ENCODE peak calls at places on chromosomes 3 and 15, in ten cellular contexts. One of them, this sample, is unnamed.
A peak's percentile ranks its signal among the peaks of the same experiment; 100 is the strongest.

GRCh38 chr3:59327324-59327939 is 277.6 kb upstream of the CFAP20DC start:
- DNase-seq in stimulated activated CD4-positive, alpha-beta T cell treated with anti-CD3 and anti-CD28 coated beads, Interleukin-1b, Interleukin-23, amount 100 ng/mL, for 24 hours: no peak
- DNase-seq in effector CD4-positive, alpha-beta T cell: no peak
- DNase-seq in NCI-H2029 treated with DMSO at 0.1 percent for 48 hours: no peak
- DNase-seq in cardiac fibroblast: peak; percentile 57
- DNase-seq in activated CD8-positive, alpha-beta memory T cell treated with anti-CD3 and anti-CD28 coated beads for 48 hours: no peak
- DNase-seq in Right ventricle myocardium superior: no peak
- DNase-seq in NCI-H345: no peak
- DNase-seq in amniotic epithelial cell: peak; percentile 55
- DNase-seq in activated effector memory CD4-positive, alpha-beta T cell treated with Interleukin-2 at 50 U/mL for 16 hours: no peak
- DNase-seq in this sample: no peak

GRCh38 chr3:147699175-147699838 is 290.1 kb downstream of the ZIC1 start:
- DNase-seq in NCI-H2029 treated with DMSO at 0.1 percent for 48 hours: no peak
- DNase-seq in activated effector memory CD4-positive, alpha-beta T cell treated with Interleukin-2 at 50 U/mL for 16 hours: no peak
- DNase-seq in Right ventricle myocardium superior: no peak
- DNase-seq in activated CD8-positive, alpha-beta memory T cell treated with anti-CD3 and anti-CD28 coated beads for 48 hours: no peak
- DNase-seq in cardiac fibroblast: peak; percentile 63
- DNase-seq in stimulated activated CD4-positive, alpha-beta T cell treated with anti-CD3 and anti-CD28 coated beads, Interleukin-1b, Interleukin-23, amount 100 ng/mL, for 24 hours: no peak
- DNase-seq in amniotic epithelial cell: peak; percentile 57
- DNase-seq in effector CD4-positive, alpha-beta T cell: no peak
- DNase-seq in NCI-H345: no peak
- DNase-seq in this sample: no peak

GRCh38 chr15:37109952-37110630 is 9.7 kb upstream of the MEIS2 start:
- DNase-seq in activated CD8-positive, alpha-beta memory T cell treated with anti-CD3 and anti-CD28 coated beads for 48 hours: no peak
- DNase-seq in NCI-H345: no peak
- DNase-seq in effector CD4-positive, alpha-beta T cell: no peak
- DNase-seq in cardiac fibroblast: peak; percentile 47
- DNase-seq in Right ventricle myocardium superior: peak; percentile 74
- DNase-seq in stimulated activated CD4-positive, alpha-beta T cell treated with anti-CD3 and anti-CD28 coated beads, Interleukin-1b, Interleukin-23, amount 100 ng/mL, for 24 hours: no peak
- DNase-seq in NCI-H2029 treated with DMSO at 0.1 percent for 48 hours: no peak
- DNase-seq in amniotic epithelial cell: peak; percentile 54
- DNase-seq in activated effector memory CD4-positive, alpha-beta T cell treated with Interleukin-2 at 50 U/mL for 16 hours: no peak
- DNase-seq in this sample: no peak

GRCh38 chr15:80660114-80660513 is 35.0 kb upstream of the ABHD17C start:
- DNase-seq in NCI-H2029 treated with DMSO at 0.1 percent for 48 hours: no peak
- DNase-seq in NCI-H345: no peak
- DNase-seq in effector CD4-positive, alpha-beta T cell: no peak
- DNase-seq in activated CD8-positive, alpha-beta memory T cell treated with anti-CD3 and anti-CD28 coated beads for 48 hours: no peak
- DNase-seq in amniotic epithelial cell: no peak
- DNase-seq in cardiac fibroblast: peak; percentile 49
- DNase-seq in stimulated activated CD4-positive, alpha-beta T cell treated with anti-CD3 and anti-CD28 coated beads, Interleukin-1b, Interleukin-23, amount 100 ng/mL, for 24 hours: no peak
- DNase-seq in Right ventricle myocardium superior: no peak
- DNase-seq in activated effector memory CD4-positive, alpha-beta T cell treated with Interleukin-2 at 50 U/mL for 16 hours: no peak
- DNase-seq in this sample: no peak

GRCh38 chr3:129521702-129522101 is 6.7 kb upstream of the RHO start:
- DNase-seq in activated CD8-positive, alpha-beta memory T cell treated with anti-CD3 and anti-CD28 coated beads for 48 hours: no peak
- DNase-seq in cardiac fibroblast: no peak
- DNase-seq in stimulated activated CD4-positive, alpha-beta T cell treated with anti-CD3 and anti-CD28 coated beads, Interleukin-1b, Interleukin-23, amount 100 ng/mL, for 24 hours: no peak
- DNase-seq in activated effector memory CD4-positive, alpha-beta T cell treated with Interleukin-2 at 50 U/mL for 16 hours: no peak
- DNase-seq in effector CD4-positive, alpha-beta T cell: no peak
- DNase-seq in NCI-H345: no peak
- DNase-seq in amniotic epithelial cell: no peak
- DNase-seq in Right ventricle myocardium superior: no peak
- DNase-seq in NCI-H2029 treated with DMSO at 0.1 percent for 48 hours: no peak
- DNase-seq in this sample: no peak

GRCh38 chr15:67091966-67092677 is 26.7 kb downstream of the SMAD3 start:
- DNase-seq in effector CD4-positive, alpha-beta T cell: no peak
- DNase-seq in amniotic epithelial cell: no peak
- DNase-seq in cardiac fibroblast: no peak
- DNase-seq in activated CD8-positive, alpha-beta memory T cell treated with anti-CD3 and anti-CD28 coated beads for 48 hours: no peak
- DNase-seq in NCI-H2029 treated with DMSO at 0.1 percent for 48 hours: no peak
- DNase-seq in stimulated activated CD4-positive, alpha-beta T cell treated with anti-CD3 and anti-CD28 coated beads, Interleukin-1b, Interleukin-23, amount 100 ng/mL, for 24 hours: no peak
- DNase-seq in NCI-H345: peak; percentile 10
- DNase-seq in Right ventricle myocardium superior: peak; percentile 52
- DNase-seq in activated effector memory CD4-positive, alpha-beta T cell treated with Interleukin-2 at 50 U/mL for 16 hours: no peak
- DNase-seq in this sample: no peak

GRCh38 chr15:101275018-101275417 is 2.3 kb downstream of the SELENOS start:
- DNase-seq in effector CD4-positive, alpha-beta T cell: no peak
- DNase-seq in NCI-H2029 treated with DMSO at 0.1 percent for 48 hours: no peak
- DNase-seq in amniotic epithelial cell: no peak
- DNase-seq in activated effector memory CD4-positive, alpha-beta T cell treated with Interleukin-2 at 50 U/mL for 16 hours: no peak
- DNase-seq in NCI-H345: no peak
- DNase-seq in cardiac fibroblast: no peak
- DNase-seq in stimulated activated CD4-positive, alpha-beta T cell treated with anti-CD3 and anti-CD28 coated beads, Interleukin-1b, Interleukin-23, amount 100 ng/mL, for 24 hours: no peak
- DNase-seq in Right ventricle myocardium superior: no peak
- DNase-seq in activated CD8-positive, alpha-beta memory T cell treated with anti-CD3 and anti-CD28 coated beads for 48 hours: no peak
- DNase-seq in this sample: no peak

GRCh38 chr3:23712095-23712494 is 93.7 kb upstream of the UBE2E1 start:
- DNase-seq in Right ventricle myocardium superior: no peak
- DNase-seq in NCI-H2029 treated with DMSO at 0.1 percent for 48 hours: no peak
- DNase-seq in amniotic epithelial cell: no peak
- DNase-seq in cardiac fibroblast: peak; percentile 8
- DNase-seq in stimulated activated CD4-positive, alpha-beta T cell treated with anti-CD3 and anti-CD28 coated beads, Interleukin-1b, Interleukin-23, amount 100 ng/mL, for 24 hours: no peak
- DNase-seq in activated CD8-positive, alpha-beta memory T cell treated with anti-CD3 and anti-CD28 coated beads for 48 hours: no peak
- DNase-seq in activated effector memory CD4-positive, alpha-beta T cell treated with Interleukin-2 at 50 U/mL for 16 hours: no peak
- DNase-seq in effector CD4-positive, alpha-beta T cell: no peak
- DNase-seq in NCI-H345: no peak
- DNase-seq in this sample: no peak

GRCh38 chr3:141050913-141051632 is at the start of gene SPSB4:
- DNase-seq in cardiac fibroblast: peak; percentile 27
- DNase-seq in NCI-H345: peak; percentile 12
- DNase-seq in amniotic epithelial cell: no peak
- DNase-seq in NCI-H2029 treated with DMSO at 0.1 percent for 48 hours: peak; percentile 12
- DNase-seq in stimulated activated CD4-positive, alpha-beta T cell treated with anti-CD3 and anti-CD28 coated beads, Interleukin-1b, Interleukin-23, amount 100 ng/mL, for 24 hours: no peak
- DNase-seq in Right ventricle myocardium superior: peak; percentile 86
- DNase-seq in effector CD4-positive, alpha-beta T cell: no peak
- DNase-seq in activated CD8-positive, alpha-beta memory T cell treated with anti-CD3 and anti-CD28 coated beads for 48 hours: no peak
- DNase-seq in activated effector memory CD4-positive, alpha-beta T cell treated with Interleukin-2 at 50 U/mL for 16 hours: no peak
- DNase-seq in this sample: peak; percentile 75

GRCh38 chr15:67865766-67866165 is 25.9 kb upstream of the RNU6-1 start:
- DNase-seq in activated effector memory CD4-positive, alpha-beta T cell treated with Interleukin-2 at 50 U/mL for 16 hours: no peak
- DNase-seq in NCI-H345: no peak
- DNase-seq in cardiac fibroblast: no peak
- DNase-seq in activated CD8-positive, alpha-beta memory T cell treated with anti-CD3 and anti-CD28 coated beads for 48 hours: no peak
- DNase-seq in Right ventricle myocardium superior: no peak
- DNase-seq in stimulated activated CD4-positive, alpha-beta T cell treated with anti-CD3 and anti-CD28 coated beads, Interleukin-1b, Interleukin-23, amount 100 ng/mL, for 24 hours: no peak
- DNase-seq in effector CD4-positive, alpha-beta T cell: no peak
- DNase-seq in amniotic epithelial cell: no peak
- DNase-seq in NCI-H2029 treated with DMSO at 0.1 percent for 48 hours: no peak
- DNase-seq in this sample: no peak

GRCh38 chr3:195119461-195120198 is 151.3 kb downstream of the XXYLT1 start:
- DNase-seq in activated effector memory CD4-positive, alpha-beta T cell treated with Interleukin-2 at 50 U/mL for 16 hours: no peak
- DNase-seq in NCI-H345: no peak
- DNase-seq in activated CD8-positive, alpha-beta memory T cell treated with anti-CD3 and anti-CD28 coated beads for 48 hours: no peak
- DNase-seq in stimulated activated CD4-positive, alpha-beta T cell treated with anti-CD3 and anti-CD28 coated beads, Interleukin-1b, Interleukin-23, amount 100 ng/mL, for 24 hours: no peak
- DNase-seq in effector CD4-positive, alpha-beta T cell: no peak
- DNase-seq in Right ventricle myocardium superior: no peak
- DNase-seq in cardiac fibroblast: peak; percentile 97
- DNase-seq in amniotic epithelial cell: peak; percentile 82
- DNase-seq in NCI-H2029 treated with DMSO at 0.1 percent for 48 hours: no peak
- DNase-seq in this sample: no peak

This sample was measured in GDM1.